ENCODE peak calls at places on chromosomes 7 and 10, in four cellular contexts. F is right cardiac atrium, V is PC-9, Q is left lung. G is an unnamed sample. For H3K4me1, the result is how much of the 10 kb centered on the place peaks cover.

GRCh38 chr10:89543841-89544240 is 8.4 kb upstream of the SLC16A12 start:
- DNase-seq in F (no peak), V (no peak), Q (no peak), G (no peak)

GRCh38 chr7:15057272-15057671 is 154.7 kb upstream of the DGKB start:
- DNase-seq in F (no peak), V (no peak), Q (no peak), G (no peak)

GRCh38 chr7:108097703-108098102 is 32.5 kb downstream of the LAMB4 start:
- DNase-seq in F (no peak), V (no peak), Q (no peak), G (no peak)

GRCh38 chr7:25658375-25658774 is 430.1 kb upstream of the NPVF start:
- DNase-seq in F (no peak), V (no peak), Q (no peak), G (no peak)

GRCh38 chr10:80131499-80131901 is 1.0 kb upstream of the PLAC9 start:
- DNase-seq in F (no peak), V (no peak), Q (no peak), G (no peak)

GRCh38 chr7:64959072-64959747 is 31.6 kb downstream of the ZNF117 start:
- DNase-seq in F (no peak), V (no peak), Q (no peak), G (no peak)

GRCh38 chr10:78515037-78515872 is 481.6 kb downstream of the RPS24 start:
- DNase-seq in F (peak), V (peak), Q (no peak), G (no peak)

GRCh38 chr10:79095316-79095715 is 26.6 kb downstream of the ZMIZ1 start:
- DNase-seq in F (no peak), V (no peak), Q (no peak), G (no peak)

GRCh38 chr10:63206997-63207952 is 74.1 kb downstream of the NRBF2 start:
- DNase-seq in F (no peak), V (no peak), Q (no peak), G (peak)

GRCh38 chr7:2613926-2614613 is 17.7 kb upstream of the TTYH3 start:
- DNase-seq in F (peak), V (no peak), Q (peak), G (no peak)

GRCh38 chr10:67837519-67838314 is at the start of gene DNAJC12:
- DNase-seq in F (no peak), V (no peak), Q (no peak), G (no peak)

GRCh38 chr10:132158122-132158741 is 28.5 kb upstream of the DPYSL4 start:
- DNase-seq in F (no peak), V (no peak), Q (no peak), G (no peak)

GRCh38 chr10:110358869-110359629 is 54.3 kb upstream of the SMNDC1 start:
- DNase-seq in F (no peak), V (peak), Q (no peak), G (peak)

GRCh38 chr7:119936876-119937275 is 336.1 kb upstream of the KCND2 start:
- DNase-seq in F (no peak), V (no peak), Q (no peak), G (no peak)

GRCh38 chr10:131531265-131532190 is 220.0 kb upstream of the TCERG1L start:
- DNase-seq in F (no peak), V (no peak), Q (no peak), G (no peak)

GRCh38 chr10:82358486-82359097 is 483.6 kb downstream of the NRG3 start:
- DNase-seq in F (peak), V (no peak), Q (no peak), G (no peak)

GRCh38 chr10:48343106-48343505 is 36.6 kb downstream of the MAPK8 start:
- DNase-seq in F (no peak), V (no peak), Q (no peak), G (no peak)

GRCh38 chr10:114335614-114336013 is 68.7 kb downstream of the AFAP1L2 start:
- DNase-seq in F (no peak), V (no peak), Q (no peak), G (no peak)

GRCh38 chr10:74190494-74190893 is 39.5 kb downstream of the ADK start:
- DNase-seq in F (no peak), V (peak), Q (no peak), G (no peak)

GRCh38 chr10:6729071-6729773 is 149.1 kb upstream of the PRKCQ start:
- DNase-seq in F (no peak), V (peak), Q (no peak), G (peak)

GRCh38 chr10:110137142-110137545 is 70.3 kb upstream of the MXI1 start:
- DNase-seq in F (no peak), V (no peak), Q (no peak), G (peak)

GRCh38 chr10:49647985-49648795 is 31.3 kb upstream of the C10orf53 start:
- DNase-seq in F (no peak), V (no peak), Q (no peak), G (no peak)

GRCh38 chr10:67783576-67784294 is 54.3 kb downstream of the DNAJC12 start:
- DNase-seq in F (no peak), V (no peak), Q (no peak), G (no peak)

GRCh38 chr10:1128649-1129048 is 72.5 kb downstream of the WDR37 start:
- DNase-seq in F (no peak), V (no peak), Q (no peak), G (no peak)

GRCh38 chr10:89233033-89233432 is 18.5 kb downstream of the LIPA start:
- DNase-seq in F (no peak), V (no peak), Q (no peak), G (no peak)

GRCh38 chr10:67629461-67629971 is 66.5 kb downstream of the CTNNA3 start:
- DNase-seq in F (no peak), V (no peak), Q (no peak), G (no peak)

GRCh38 chr7:141362580-141363435 is 188.4 kb upstream of the AGK start:
- DNase-seq in F (no peak), V (peak), Q (no peak), G (peak)

GRCh38 chr10:11886851-11887250 is 63.7 kb downstream of the PROSER2 start:
- DNase-seq in F (peak), V (peak), Q (no peak), G (no peak)

GRCh38 chr7:137325927-137326326 is 17.6 kb downstream of the PTN start:
- DNase-seq in F (no peak), V (no peak), Q (no peak), G (no peak)

GRCh38 chr10:113087082-113088029 is 137.3 kb downstream of the TCF7L2 start:
- DNase-seq in F (peak), V (peak), Q (peak), G (peak)

GRCh38 chr7:23016345-23017253 is 2.7 kb upstream of the HYCC1 start:
- DNase-seq in F (no peak), V (no peak), Q (no peak), G (no peak)

GRCh38 chr7:137681657-137682562 is 164.9 kb downstream of the DGKI start:
- DNase-seq in F (no peak), V (no peak), Q (no peak), G (no peak)

GRCh38 chr7:81190997-81191747 is 272.3 kb upstream of the SEMA3C start:
- DNase-seq in F (no peak), V (peak), Q (no peak), G (peak)

GRCh38 chr10:70146489-70147488 is at the start of gene TYSND1:
- DNase-seq in F (peak), V (peak), Q (peak), G (peak)

GRCh38 chr10:107163086-107163880 is 1.2 kb downstream of the SORCS1 start:
- DNase-seq in F (no peak), V (no peak), Q (no peak), G (no peak)

GRCh38 chr7:44246396-44247113 is 45.8 kb downstream of the YKT6 start:
- DNase-seq in F (no peak), V (no peak), Q (no peak), G (no peak)

GRCh38 chr10:71285180-71285545 is 33.9 kb upstream of the SLC29A3 start:
- DNase-seq in F (peak), V (peak), Q (no peak), G (no peak)

GRCh38 chr7:30173058-30173897 is 38.5 kb downstream of the MTURN start:
- DNase-seq in F (peak), V (peak), Q (peak), G (peak)

GRCh38 chr7:33852838-33853237 is 52.5 kb upstream of the BMPER start:
- DNase-seq in F (no peak), V (no peak), Q (no peak), G (no peak)

GRCh38 chr10:32331606-32332005 is 15.4 kb downstream of the EPC1 start:
- DNase-seq in F (no peak), V (no peak), Q (no peak), G (no peak)

GRCh38 chr10:32328499-32328898 is 18.5 kb downstream of the EPC1 start:
- DNase-seq in F (no peak), V (no peak), Q (no peak), G (no peak)

GRCh38 chr10:32329061-32329460 is 17.9 kb downstream of the EPC1 start:
- DNase-seq in F (no peak), V (no peak), Q (no peak), G (no peak)

GRCh38 chr10:32333849-32334248 is 13.1 kb downstream of the EPC1 start:
- DNase-seq in F (no peak), V (no peak), Q (no peak), G (no peak)

GRCh38 chr10:32332299-32332750 is 14.6 kb downstream of the EPC1 start:
- DNase-seq in F (no peak), V (no peak), Q (no peak), G (peak)
- H3K4me1 ChIP-seq in F (under half), V (under half), Q (half or more), G (under half)

GRCh38 chr7:36638140-36638539 is 86.2 kb downstream of the AOAH start:
- DNase-seq in F (no peak), V (no peak), Q (no peak), G (no peak)

GRCh38 chr7:36638586-36639265 is 85.6 kb downstream of the AOAH start:
- DNase-seq in F (no peak), V (no peak), Q (no peak), G (no peak)

GRCh38 chr7:36640682-36641081 is 83.6 kb downstream of the AOAH start:
- DNase-seq in F (no peak), V (no peak), Q (no peak), G (no peak)

GRCh38 chr7:36639826-36640225 is 84.5 kb downstream of the AOAH start:
- DNase-seq in F (no peak), V (no peak), Q (no peak), G (no peak)

GRCh38 chr7:36637417-36637816 is 86.9 kb downstream of the AOAH start:
- DNase-seq in F (no peak), V (no peak), Q (no peak), G (no peak)
- H3K4me1 ChIP-seq in F (under half), V (under half), Q (under half), G (under half)

DNA sequence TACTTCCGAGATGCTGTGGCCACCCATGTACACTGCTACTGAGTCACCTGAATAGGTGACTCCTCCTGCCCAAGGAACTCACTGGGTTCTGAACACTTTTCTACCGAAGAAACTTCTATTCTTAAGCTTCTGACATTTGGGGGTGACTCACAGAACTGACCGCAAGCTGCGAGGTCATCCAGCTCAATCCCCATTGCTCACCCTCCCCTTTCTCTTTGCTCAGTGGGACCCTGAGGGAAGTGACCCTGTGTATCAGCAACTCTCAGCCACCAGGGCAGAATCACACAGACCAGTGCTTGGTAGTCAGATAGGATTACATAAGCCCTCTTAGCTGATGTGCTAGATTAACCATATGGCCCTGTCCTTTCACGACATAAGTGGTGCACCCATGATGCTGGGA is 46.3 kb downstream of the INSYN2A start:
- DNase-seq in F (no peak), V (no peak), Q (no peak), G (no peak)
- H3K4me1 ChIP-seq in F (under half), V (under half), Q (under half), G (under half)

GRCh38 chr7:130951976-130952313 is 217.9 kb upstream of the KLF14 start:
- DNase-seq in F (no peak), V (no peak), Q (no peak), G (no peak)
- H3K4me1 ChIP-seq in F (under half), V (under half), Q (under half), G (under half)